ENCODE peak calls at places on chromosome 12, in five cellular contexts. K, M, D, A and Y are unnamed samples.

GRCh38 chr12:93784339-93785086 is 107.3 kb downstream of the CRADD start:
- DNase-seq in K (no peak), D (peak; percentile 41), M (no peak), A (peak; percentile 79), Y (peak; percentile 61)

GRCh38 chr12:75814856-75815754 is 216.5 kb downstream of the PHLDA1 start:
- DNase-seq in A (peak; percentile 71), K (no peak), D (no peak), M (no peak), Y (peak; percentile 96)

GRCh38 chr12:91978143-91978542 is 167.5 kb downstream of the BTG1 start:
- DNase-seq in A (no peak), D (no peak), M (no peak), K (no peak), Y (no peak)

GRCh38 chr12:44875954-44876553 is at the start of gene NELL2:
- DNase-seq in A (peak; percentile 40), D (no peak), K (peak; percentile 91), M (peak; percentile 50), Y (peak; percentile 41)

GRCh38 chr12:23950775-23951391 is 1.4 kb upstream of the SOX5 start:
- DNase-seq in D (no peak), M (no peak), A (no peak), K (peak; percentile 7), Y (no peak)

GRCh38 chr12:946212-946611 is 3.3 kb downstream of the RAD52 start:
- DNase-seq in K (no peak), D (no peak), M (no peak), A (no peak), Y (peak; percentile 36)

GRCh38 chr12:42325776-42326465 is at the start of the genes PPHLN1 and ZCRB1:
- DNase-seq in D (peak; percentile 51), M (peak; percentile 90), A (peak; percentile 82), K (peak; percentile 95), Y (peak; percentile 93)

GRCh38 chr12:90029317-90029716 is 320.7 kb upstream of the ATP2B1 start:
- DNase-seq in M (no peak), D (no peak), K (no peak), A (no peak), Y (no peak)

GRCh38 chr12:11727133-11727664 is 77.7 kb downstream of the ETV6 start:
- DNase-seq in K (no peak), M (no peak), A (no peak), D (no peak), Y (no peak)

GRCh38 chr12:62792526-62792925 is 142.4 kb downstream of the PPM1H start:
- DNase-seq in A (no peak), D (no peak), K (no peak), M (no peak), Y (no peak)

GRCh38 chr12:59734371-59734770 is 138.5 kb downstream of the SLC16A7 start:
- DNase-seq in K (no peak), D (no peak), M (no peak), A (no peak), Y (no peak)

GRCh38 chr12:30286345-30286926 is 409.2 kb downstream of the IPO8 start:
- DNase-seq in D (peak; percentile 22), K (peak; percentile 52), A (peak; percentile 59), M (peak; percentile 46), Y (peak; percentile 51)

GRCh38 chr12:46380397-46380796 is 7.8 kb upstream of the SLC38A2 start:
- DNase-seq in K (no peak), A (no peak), D (no peak), M (no peak), Y (peak; percentile 14)
- H3K4me3 ChIP-seq in K (no peak overlapping the region), A (no peak overlapping the region), D (no peak overlapping the region), M (no peak overlapping the region), Y (no peak overlapping the region)

DNA sequence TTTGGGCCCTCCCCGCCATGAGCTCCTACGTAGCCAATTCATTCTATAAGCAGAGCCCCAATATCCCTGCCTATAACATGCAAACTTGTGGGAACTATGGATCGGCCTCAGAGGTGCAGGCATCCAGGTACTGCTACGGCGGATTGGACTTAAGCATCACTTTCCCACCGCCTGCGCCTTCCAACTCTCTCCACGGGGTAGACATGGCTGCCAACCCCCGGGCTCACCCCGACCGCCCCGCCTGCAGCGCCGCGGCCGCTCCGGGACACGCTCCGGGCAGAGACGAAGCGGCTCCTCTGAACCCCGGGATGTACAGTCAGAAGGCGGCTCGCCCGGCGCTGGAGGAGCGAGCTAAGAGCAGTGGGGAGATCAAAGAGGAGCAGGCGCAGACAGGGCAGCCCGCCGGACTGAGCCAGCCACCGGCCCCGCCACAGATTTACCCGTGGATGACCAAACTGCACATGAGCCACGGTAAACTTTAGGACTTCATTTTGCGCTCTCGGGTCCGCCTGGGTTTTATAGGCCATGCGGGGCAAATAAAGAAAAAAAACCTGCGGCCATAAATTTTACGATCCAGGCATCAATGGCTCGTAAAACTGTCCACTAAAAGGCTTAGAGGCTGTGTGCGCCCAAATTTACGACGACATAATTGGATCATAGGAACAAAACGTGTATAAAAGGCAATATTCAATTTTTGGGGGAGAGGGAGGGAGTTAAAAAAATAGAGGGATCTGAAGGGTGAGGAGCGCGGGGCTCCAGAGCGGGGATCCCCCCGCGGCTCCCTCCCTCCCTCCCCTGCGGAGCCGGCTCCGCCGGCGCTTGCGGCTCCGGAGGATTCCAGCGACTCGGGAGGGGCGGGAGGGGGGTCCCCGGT is 493 bp downstream of the HOXC5 start:
- DNase-seq in A (peak; percentile 64), K (peak; percentile 47), D (no peak), M (no peak), Y (peak; percentile 87)
- TF ChIP-seq EZH2 in A (no peak), K (peak; percentile 98), D (no peak), M (peak; percentile 30), Y (no peak)

GRCh38 chr12:46185686-46186085 is 83.2 kb downstream of the SLC38A1 start:
- DNase-seq in K (no peak), D (no peak), M (no peak), A (no peak), Y (no peak)

GRCh38 chr12:46177020-46177419 is 91.8 kb downstream of the SLC38A1 start:
- DNase-seq in D (no peak), M (no peak), A (no peak), K (no peak), Y (no peak)

GRCh38 chr12:46177842-46178608 is 90.8 kb downstream of the SLC38A1 start:
- DNase-seq in M (peak; percentile 32), A (no peak), D (no peak), K (no peak), Y (no peak)

GRCh38 chr12:46179693-46180452 is 89.0 kb downstream of the SLC38A1 start:
- DNase-seq in D (no peak), M (no peak), K (no peak), A (no peak), Y (no peak)

DNA sequence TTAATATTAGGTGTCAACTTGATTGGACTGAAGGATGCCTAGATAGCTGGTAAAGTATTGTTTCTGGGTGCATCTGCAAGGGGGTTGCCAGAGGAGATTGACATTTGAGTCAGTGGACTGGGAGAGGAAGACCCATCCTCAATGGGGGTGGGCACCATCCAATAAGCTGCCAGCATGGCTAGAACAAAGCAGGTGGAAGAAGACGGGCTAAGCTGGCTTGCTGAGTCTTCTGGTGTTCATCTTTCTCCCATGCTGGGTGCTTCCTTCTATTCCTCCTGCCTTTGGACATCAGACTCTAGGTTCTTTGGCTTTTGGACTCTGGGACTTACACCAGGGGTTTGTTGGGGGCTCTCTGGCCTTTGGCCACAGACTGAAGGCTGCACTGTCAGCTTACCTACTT is 87.4 kb downstream of the SLC38A1 start:
- DNase-seq in D (no peak), M (no peak), A (no peak), K (no peak), Y (no peak)
- TF ChIP-seq EZH2phosphoT487 in D (no peak), M (no peak), A (no peak), K (no peak), Y (no peak)

DNA sequence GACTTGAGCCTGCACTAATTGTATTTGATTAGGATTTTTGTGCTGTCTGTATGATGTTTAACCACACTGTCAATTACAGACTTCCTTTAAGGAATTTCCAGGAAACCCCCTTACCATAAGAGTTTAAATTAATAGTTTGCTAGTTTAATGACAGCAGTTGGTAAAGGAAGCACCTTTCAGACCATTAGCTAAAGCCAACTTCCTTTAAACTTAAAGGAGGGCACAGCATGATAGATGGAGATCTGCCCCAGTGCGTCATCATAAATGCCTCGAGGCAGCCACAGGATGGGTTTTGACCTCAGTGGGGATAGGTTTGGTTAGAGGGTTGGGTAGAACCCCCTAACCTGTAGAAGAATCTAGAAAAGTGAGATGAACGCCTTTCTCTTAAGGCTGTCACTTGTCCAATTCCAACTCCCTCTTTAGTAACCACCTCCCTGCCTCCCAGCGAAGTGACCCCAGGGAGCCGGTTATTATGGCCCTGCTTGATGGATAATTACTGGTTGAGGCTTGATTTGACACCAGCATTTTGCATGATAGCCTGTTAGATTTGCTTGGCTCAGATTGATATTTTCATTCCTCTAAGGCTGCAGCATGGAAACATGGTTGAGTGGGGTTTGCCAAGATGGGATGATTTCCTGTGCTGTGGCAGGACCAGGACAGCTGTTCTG is 62.6 kb downstream of the CHST11 start:
- DNase-seq in D (no peak), A (no peak), M (no peak), K (no peak), Y (no peak)
- H3K4me3 ChIP-seq in D (no peak overlapping the region), A (no peak overlapping the region), M (no peak overlapping the region), K (no peak overlapping the region), Y (no peak overlapping the region)

GRCh38 chr12:26295001-26295400 is 99.6 kb downstream of the SSPN start:
- DNase-seq in M (no peak), K (no peak), A (peak; percentile 39), D (no peak), Y (no peak)

GRCh38 chr12:26292596-26292995 is 97.2 kb downstream of the SSPN start:
- DNase-seq in A (peak; percentile 22), K (no peak), D (no peak), M (no peak), Y (no peak)

GRCh38 chr12:26293612-26294011 is 98.2 kb downstream of the SSPN start:
- DNase-seq in M (no peak), K (no peak), D (no peak), A (peak; percentile 94), Y (no peak)

GRCh38 chr12:26298785-26299621 is 103.6 kb downstream of the SSPN start:
- DNase-seq in D (no peak), A (peak; percentile 95), K (peak; percentile 8), M (peak; percentile 90), Y (peak; percentile 92)

GRCh38 chr12:26297386-26298070 is 102.2 kb downstream of the SSPN start:
- DNase-seq in A (no peak), K (no peak), D (no peak), M (no peak), Y (no peak)
- TF ChIP-seq EZH2 in A (no peak), K (no peak), D (no peak), M (no peak), Y (no peak)

DNA sequence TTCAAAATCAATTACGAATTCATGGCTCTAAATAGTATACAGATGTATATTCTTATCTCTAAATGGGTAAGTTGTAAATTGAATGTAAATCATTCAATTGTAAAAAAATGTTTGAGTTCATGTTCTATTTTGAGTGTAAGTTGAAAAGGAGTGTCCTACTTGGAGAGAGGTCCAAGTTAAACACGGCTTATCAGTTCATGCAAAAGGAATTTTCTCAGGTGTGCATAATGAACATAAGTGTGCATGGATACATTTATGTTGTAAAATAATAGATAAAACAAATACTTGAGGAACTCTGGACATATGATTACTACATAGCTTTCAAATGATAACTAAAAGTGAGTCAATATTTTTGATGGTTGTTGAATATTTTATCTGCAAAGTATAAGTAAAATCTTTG is 79.5 kb downstream of the PPFIA2 start:
- DNase-seq in M (no peak), D (no peak), A (no peak), K (no peak), Y (no peak)
- TF ChIP-seq EZH2phosphoT487 in M (no peak), D (no peak), A (no peak), K (no peak), Y (no peak)